ENCODE peak calls at places on chromosome 11, in seven cellular contexts. Y, Q, G, P, A, S and F are unnamed samples.

GRCh38 chr11:5279678-5280077 is 9.9 kb upstream of the HBE1 start:
- DNase-seq in Y (peak), Q (no peak), G (no peak), P (no peak), A (no peak), S (no peak), F (no peak)

GRCh38 chr11:46273511-46274205 is 3.8 kb upstream of the CREB3L1 start:
- DNase-seq in Y (peak), Q (no peak), G (peak), P (no peak), A (no peak), S (peak), F (no peak)

GRCh38 chr11:83097671-83098070 is 26.0 kb upstream of the RAB30 start:
- DNase-seq in Y (no peak), Q (no peak), G (no peak), P (no peak), A (no peak), S (peak), F (no peak)

GRCh38 chr11:1359556-1359955 is 30.2 kb upstream of the BRSK2 start:
- DNase-seq in Y (no peak), Q (no peak), G (no peak), P (no peak), A (no peak), S (no peak), F (no peak)

GRCh38 chr11:10441652-10442503 is 13.2 kb upstream of the AMPD3 start:
- DNase-seq in Y (no peak), Q (no peak), G (no peak), P (no peak), A (no peak), S (no peak), F (no peak)

GRCh38 chr11:119829407-119829806 is 100.4 kb upstream of the NECTIN1 start:
- DNase-seq in Y (no peak), Q (no peak), G (no peak), P (no peak), A (no peak), S (no peak), F (no peak)

GRCh38 chr11:1460396-1460795 is 26.2 kb downstream of the MOB2 start:
- DNase-seq in Y (no peak), Q (peak), G (no peak), P (no peak), A (no peak), S (peak), F (no peak)

GRCh38 chr11:32213223-32213622 is 122.3 kb downstream of the RCN1 start:
- DNase-seq in Y (peak), Q (no peak), G (no peak), P (no peak), A (no peak), S (peak), F (no peak)

GRCh38 chr11:9462172-9462799 is 1.5 kb downstream of the ZNF143 start:
- DNase-seq in Y (peak), Q (no peak), G (no peak), P (no peak), A (no peak), S (peak), F (peak)

GRCh38 chr11:130099356-130099755 is 29.7 kb downstream of the APLP2 start:
- DNase-seq in Y (no peak), Q (no peak), G (no peak), P (no peak), A (no peak), S (no peak), F (no peak)

GRCh38 chr11:45178890-45179663 is 32.6 kb downstream of the PRDM11 start:
- DNase-seq in Y (peak), Q (no peak), G (no peak), P (no peak), A (no peak), S (peak), F (no peak)

GRCh38 chr11:8839306-8839956 is 71.6 kb upstream of the AKIP1 start:
- DNase-seq in Y (peak), Q (no peak), G (peak), P (no peak), A (no peak), S (no peak), F (peak)